ENCODE peak calls at places on chromosomes 4 and X, in five cellular contexts. One of them, this sample, is unnamed.

GRCh38 chrX:18722500-18723071 is 15.1 kb downstream of the PPEF1 start:
- DNase-seq in memory B cell: no peak
- DNase-seq in cardiac fibroblast: no peak
- DNase-seq in right atrium auricular region: no peak
- DNase-seq in neural progenitor cell: no peak
- DNase-seq in this sample: no peak

GRCh38 chrX:119501511-119502148 is 33.4 kb downstream of the SLC25A5 start:
- DNase-seq in memory B cell: no peak
- DNase-seq in right atrium auricular region: no peak
- DNase-seq in neural progenitor cell: no peak
- DNase-seq in cardiac fibroblast: no peak
- DNase-seq in this sample: no peak

GRCh38 chr4:133081246-133081645 is 67.8 kb upstream of the PCDH10 start:
- DNase-seq in neural progenitor cell: no peak
- DNase-seq in memory B cell: no peak
- DNase-seq in cardiac fibroblast: no peak
- DNase-seq in right atrium auricular region: no peak
- DNase-seq in this sample: peak

GRCh38 chr4:8838296-8838695 is 33.3 kb downstream of the HMX1 start:
- DNase-seq in cardiac fibroblast: no peak
- DNase-seq in neural progenitor cell: no peak
- DNase-seq in memory B cell: no peak
- DNase-seq in right atrium auricular region: no peak
- DNase-seq in this sample: no peak

GRCh38 chr4:10639664-10640063 is 44.9 kb downstream of the CLNK start:
- DNase-seq in right atrium auricular region: no peak
- DNase-seq in neural progenitor cell: no peak
- DNase-seq in memory B cell: no peak
- DNase-seq in cardiac fibroblast: no peak
- DNase-seq in this sample: no peak

GRCh38 chrX:150018931-150019331 is 80.6 kb upstream of the EOLA2 start:
- DNase-seq in cardiac fibroblast: peak
- DNase-seq in memory B cell: no peak
- DNase-seq in neural progenitor cell: no peak
- DNase-seq in right atrium auricular region: no peak
- DNase-seq in this sample: no peak

GRCh38 chr4:65249111-65249510 is 421.2 kb downstream of the EPHA5 start:
- DNase-seq in memory B cell: no peak
- DNase-seq in cardiac fibroblast: no peak
- DNase-seq in right atrium auricular region: no peak
- DNase-seq in neural progenitor cell: no peak
- DNase-seq in this sample: peak

GRCh38 chr4:57426779-57427395 is 316.7 kb upstream of the IGFBP7 start:
- DNase-seq in neural progenitor cell: peak
- DNase-seq in memory B cell: no peak
- DNase-seq in right atrium auricular region: no peak
- DNase-seq in cardiac fibroblast: peak
- DNase-seq in this sample: peak

GRCh38 chrX:132395059-132395458 is 93.8 kb downstream of the MBNL3 start:
- DNase-seq in right atrium auricular region: no peak
- DNase-seq in memory B cell: no peak
- DNase-seq in cardiac fibroblast: no peak
- DNase-seq in neural progenitor cell: no peak
- DNase-seq in this sample: no peak

GRCh38 chr4:55781809-55782208 is 37.8 kb upstream of the EXOC1L start:
- DNase-seq in neural progenitor cell: no peak
- DNase-seq in right atrium auricular region: no peak
- DNase-seq in cardiac fibroblast: peak
- DNase-seq in memory B cell: no peak
- DNase-seq in this sample: no peak

GRCh38 chr4:14035076-14035475 is 407.6 kb upstream of the BOD1L1 start:
- DNase-seq in cardiac fibroblast: no peak
- DNase-seq in memory B cell: no peak
- DNase-seq in right atrium auricular region: no peak
- DNase-seq in neural progenitor cell: no peak
- DNase-seq in this sample: no peak

GRCh38 chrX:20056704-20057103 is 60.0 kb downstream of the MAP7D2 start:
- DNase-seq in right atrium auricular region: no peak
- DNase-seq in cardiac fibroblast: no peak
- DNase-seq in memory B cell: no peak
- DNase-seq in neural progenitor cell: peak
- DNase-seq in this sample: peak

GRCh38 chrX:129655547-129656248 is 942 bp upstream of the APLN start:
- DNase-seq in memory B cell: no peak
- DNase-seq in right atrium auricular region: peak
- DNase-seq in neural progenitor cell: peak
- DNase-seq in cardiac fibroblast: no peak
- DNase-seq in this sample: peak

GRCh38 chr4:89754531-89754930 is 82.4 kb downstream of the SNCA start:
- DNase-seq in right atrium auricular region: no peak
- DNase-seq in memory B cell: no peak
- DNase-seq in cardiac fibroblast: no peak
- DNase-seq in neural progenitor cell: no peak
- DNase-seq in this sample: no peak

GRCh38 chrX:50067435-50068292 is 133.1 kb downstream of the AKAP4 start:
- DNase-seq in memory B cell: no peak
- DNase-seq in neural progenitor cell: peak
- DNase-seq in cardiac fibroblast: peak
- DNase-seq in right atrium auricular region: no peak
- DNase-seq in this sample: peak

GRCh38 chrX:153469811-153470410 is 465 bp downstream of the HAUS7 start:
- DNase-seq in memory B cell: no peak
- DNase-seq in right atrium auricular region: no peak
- DNase-seq in cardiac fibroblast: no peak
- DNase-seq in neural progenitor cell: peak
- DNase-seq in this sample: peak

GRCh38 chr4:139368990-139369389 is 66.7 kb upstream of the NDUFC1 start:
- DNase-seq in memory B cell: no peak
- DNase-seq in cardiac fibroblast: no peak
- DNase-seq in neural progenitor cell: no peak
- DNase-seq in right atrium auricular region: no peak
- DNase-seq in this sample: no peak

GRCh38 chrX:46686003-46686645 is 72.8 kb downstream of the SLC9A7 start:
- DNase-seq in memory B cell: no peak
- DNase-seq in right atrium auricular region: no peak
- DNase-seq in neural progenitor cell: peak
- DNase-seq in cardiac fibroblast: peak
- DNase-seq in this sample: peak